ENCODE peak calls at places on chromosomes 1 and 21, in five cellular contexts. Q is uterus, G is AG04450, O is heart right ventricle, A is fibroblast of lung. M is an unnamed sample.

GRCh38 chr21:34707876-34708325 is 39.1 kb downstream of the CLIC6 start:
- DNase-seq in O (no peak), Q (no peak), G (no peak), A (no peak), M (no peak)

GRCh38 chr1:2216767-2217058 is 11.4 kb upstream of the SKI start:
- DNase-seq in G (no peak), A (no peak), Q (peak), O (no peak), M (no peak)

GRCh38 chr1:43536196-43536863 is 5.6 kb downstream of the PTPRF start:
- DNase-seq in O (no peak), G (no peak), Q (no peak), A (no peak), M (peak)

GRCh38 chr1:189657715-189658114 is 819.9 kb downstream of the BRINP3 start:
- DNase-seq in Q (no peak), G (no peak), O (no peak), A (no peak), M (no peak)

GRCh38 chr1:27658951-27659496 is 13.0 kb downstream of the IFI6 start:
- DNase-seq in A (peak), Q (no peak), O (no peak), G (no peak), M (peak)

GRCh38 chr1:93878501-93878888 is 511 bp downstream of the DNTTIP2 start:
- DNase-seq in Q (peak), O (peak), A (peak), G (no peak), M (peak)

GRCh38 chr1:14267991-14268390 is 330.5 kb upstream of the KAZN start:
- DNase-seq in O (no peak), A (peak), G (no peak), Q (no peak), M (no peak)

GRCh38 chr1:226215239-226215638 is 8.2 kb upstream of the MIXL1 start:
- DNase-seq in Q (no peak), G (no peak), O (no peak), A (no peak), M (no peak)

GRCh38 chr1:17259233-17259873 is 10.5 kb downstream of the PADI3 start:
- DNase-seq in G (no peak), A (peak), O (no peak), Q (no peak), M (peak)

GRCh38 chr1:15026114-15026483 is 127.4 kb upstream of the TMEM51 start:
- DNase-seq in Q (no peak), G (no peak), O (no peak), A (no peak), M (no peak)

GRCh38 chr21:36097427-36098230 is 27.8 kb downstream of the CBR1 start:
- DNase-seq in A (peak), Q (no peak), G (no peak), O (no peak), M (no peak)

GRCh38 chr1:19073311-19074186 is 117.1 kb upstream of the IFFO2 start:
- DNase-seq in A (no peak), Q (no peak), G (no peak), O (peak), M (no peak)

GRCh38 chr1:32724678-32725594 is 22.4 kb upstream of the SYNC start:
- DNase-seq in G (peak), Q (peak), A (peak), O (peak), M (peak)

GRCh38 chr1:21624577-21625389 is 44.4 kb downstream of the RAP1GAP start:
- DNase-seq in G (no peak), A (no peak), O (no peak), Q (no peak), M (no peak)

GRCh38 chr1:199422206-199422605 is 605.3 kb upstream of the NR5A2 start:
- DNase-seq in G (peak), O (no peak), A (peak), Q (no peak), M (no peak)

GRCh38 chr1:869499-870244 is 54.1 kb upstream of the SAMD11 start:
- DNase-seq in O (peak), G (no peak), A (peak), Q (peak), M (peak)
- H3K4me3 ChIP-seq in O (peak), G (no peak), A (no peak), Q (no peak), M (no peak)

GRCh38 chr1:98107256-98107655 is 186.4 kb upstream of the DPYD start:
- DNase-seq in O (no peak), Q (no peak), A (no peak), G (no peak), M (no peak)

GRCh38 chr1:98101364-98101763 is 180.5 kb upstream of the DPYD start:
- DNase-seq in O (no peak), Q (no peak), G (no peak), A (no peak), M (no peak)

GRCh38 chr1:98103617-98104284 is 182.9 kb upstream of the DPYD start:
- DNase-seq in G (no peak), Q (no peak), A (no peak), O (no peak), M (no peak)

GRCh38 chr1:98102369-98103030 is 181.7 kb upstream of the DPYD start:
- DNase-seq in G (no peak), O (no peak), Q (no peak), A (peak), M (no peak)

GRCh38 chr1:98104285-98104684 is 183.5 kb upstream of the DPYD start:
- DNase-seq in G (peak), O (no peak), A (peak), Q (no peak), M (no peak)
- H3K4me3 ChIP-seq in G (no peak), O (no peak), A (no peak), Q (no peak), M (no peak)

DNA sequence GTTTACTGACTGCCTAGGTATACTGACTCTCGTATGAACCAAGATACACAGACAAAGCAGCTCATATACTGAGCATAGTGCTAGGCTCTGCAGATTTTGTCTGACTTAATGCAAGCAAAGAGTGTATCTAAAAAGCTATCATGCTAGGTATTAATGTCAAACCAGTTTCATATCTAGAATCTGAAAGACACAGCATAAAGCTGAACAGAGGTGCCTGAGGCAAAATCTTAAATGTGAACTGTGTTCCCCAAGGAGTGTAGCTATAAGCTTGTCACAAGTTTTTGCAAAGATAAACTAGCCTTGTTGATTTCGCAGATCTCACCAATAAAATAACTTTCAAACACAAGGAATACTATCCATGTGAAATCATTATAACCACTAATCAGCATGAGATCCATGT is 18.1 kb downstream of the JAK1 start:
- DNase-seq in Q (no peak), O (no peak), A (no peak), G (no peak), M (no peak)
- H3K4me3 ChIP-seq in Q (no peak), O (no peak), A (no peak), G (no peak), M (no peak)

DNA sequence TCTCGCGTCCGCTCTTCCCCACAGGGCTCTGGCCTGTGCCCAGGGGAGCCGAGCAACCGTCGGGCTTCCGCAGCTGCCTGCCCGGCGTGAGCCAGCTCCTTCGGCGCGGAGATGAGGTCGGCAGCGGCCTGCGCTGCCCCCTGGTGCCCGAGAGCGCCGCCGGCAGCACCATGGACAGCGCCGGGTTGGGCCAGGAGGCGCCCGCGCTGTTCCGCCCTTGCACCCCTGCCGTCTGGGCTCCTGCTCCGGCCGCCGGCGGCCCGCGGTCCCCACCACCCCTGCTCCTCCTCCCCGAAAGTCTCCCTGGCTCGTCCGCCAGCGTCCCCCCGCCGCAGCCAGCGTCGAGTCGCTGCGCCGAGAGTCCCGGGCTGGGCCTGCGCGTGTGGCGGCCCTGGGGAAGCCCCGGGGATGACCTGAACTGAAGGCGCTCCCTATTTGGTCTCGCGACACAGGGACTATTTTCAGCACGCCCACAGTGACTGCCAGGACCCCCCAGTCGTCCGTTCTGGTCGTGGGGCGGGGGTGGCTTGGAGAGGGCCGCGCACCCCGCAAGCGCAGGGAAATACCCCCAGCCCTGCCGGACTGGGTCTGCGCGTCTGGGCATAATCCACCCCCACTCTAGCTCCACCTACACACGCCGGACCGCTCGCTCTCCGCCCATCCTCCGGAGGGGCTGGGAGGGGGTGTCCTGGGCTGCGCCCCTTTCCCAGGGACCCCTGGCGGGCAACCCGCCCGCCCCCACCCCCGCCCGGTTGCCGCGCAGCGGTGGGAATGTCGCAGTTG is 1.3 kb downstream of the HES3 start:
- DNase-seq in G (peak), A (peak), O (peak), Q (peak), M (peak)
- H3K4me3 ChIP-seq in G (no peak), A (no peak), O (peak), Q (no peak), M (no peak)

GRCh38 chr1:235643837-235644692 is 5.5 kb downstream of the GNG4 start:
- DNase-seq in Q (no peak), O (no peak), G (no peak), A (no peak), M (no peak)

GRCh38 chr1:235640580-235640979 is 9.0 kb downstream of the GNG4 start:
- DNase-seq in O (no peak), Q (no peak), G (no peak), A (no peak), M (no peak)

GRCh38 chr1:235644693-235645305 is 4.8 kb downstream of the GNG4 start:
- DNase-seq in O (no peak), G (no peak), Q (no peak), A (no peak), M (no peak)

GRCh38 chr1:235642943-235643371 is 6.6 kb downstream of the GNG4 start:
- DNase-seq in O (no peak), Q (no peak), A (no peak), G (no peak), M (no peak)

GRCh38 chr1:235642021-235642942 is 7.3 kb downstream of the GNG4 start:
- DNase-seq in O (no peak), G (no peak), A (peak), Q (no peak), M (no peak)
- H3K4me3 ChIP-seq in O (peak), G (peak), A (no peak), Q (no peak), M (no peak)

GRCh38 chr1:175364424-175365076 is 172.0 kb upstream of the KIAA0040 start:
- DNase-seq in Q (no peak), G (no peak), A (no peak), O (no peak), M (no peak)

GRCh38 chr1:175363046-175363445 is 170.5 kb upstream of the KIAA0040 start:
- DNase-seq in Q (no peak), A (no peak), O (no peak), G (no peak), M (no peak)

GRCh38 chr1:175367896-175368295 is 175.3 kb upstream of the KIAA0040 start:
- DNase-seq in Q (no peak), O (no peak), G (no peak), A (no peak), M (no peak)

GRCh38 chr1:175369696-175370095 is 177.1 kb upstream of the KIAA0040 start:
- DNase-seq in G (no peak), A (no peak), Q (no peak), O (no peak), M (no peak)

DNA sequence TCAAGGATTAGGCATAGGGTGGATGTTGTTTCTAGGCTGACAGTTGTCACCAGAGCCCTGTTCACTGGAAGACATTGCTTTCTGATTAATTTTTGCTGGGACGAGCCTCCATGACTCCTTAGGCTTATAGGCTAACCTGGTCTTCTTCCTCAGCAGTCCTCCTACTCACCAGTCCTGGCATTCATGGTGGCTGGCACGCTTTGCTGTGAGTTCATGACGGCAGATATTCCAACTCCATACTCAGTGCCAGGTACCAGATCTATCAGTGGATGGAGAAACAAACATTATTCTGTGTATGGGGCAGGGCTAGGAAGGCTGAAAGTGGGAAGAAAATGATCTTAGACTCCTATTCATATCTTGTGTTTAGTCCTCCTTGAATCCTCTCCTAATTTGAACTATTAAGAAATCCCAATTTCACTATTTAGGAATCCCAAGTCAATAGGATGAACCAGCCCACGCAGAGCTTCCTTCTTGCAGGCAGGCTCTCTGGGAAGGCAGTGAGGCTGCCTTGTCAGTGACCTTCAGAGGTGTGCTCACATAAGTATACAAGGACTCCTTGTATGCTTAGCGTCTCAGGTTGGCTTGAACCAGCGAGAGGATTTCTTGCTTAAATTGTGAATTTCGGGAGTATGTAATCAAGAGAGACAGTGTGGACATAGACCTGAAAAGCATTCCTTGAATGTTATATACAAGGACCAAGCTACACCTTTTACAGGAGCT is 174.6 kb upstream of the KIAA0040 start:
- DNase-seq in Q (no peak), G (no peak), O (no peak), A (no peak), M (no peak)
- H3K4me3 ChIP-seq in Q (no peak), G (no peak), O (no peak), A (no peak), M (no peak)

DNA sequence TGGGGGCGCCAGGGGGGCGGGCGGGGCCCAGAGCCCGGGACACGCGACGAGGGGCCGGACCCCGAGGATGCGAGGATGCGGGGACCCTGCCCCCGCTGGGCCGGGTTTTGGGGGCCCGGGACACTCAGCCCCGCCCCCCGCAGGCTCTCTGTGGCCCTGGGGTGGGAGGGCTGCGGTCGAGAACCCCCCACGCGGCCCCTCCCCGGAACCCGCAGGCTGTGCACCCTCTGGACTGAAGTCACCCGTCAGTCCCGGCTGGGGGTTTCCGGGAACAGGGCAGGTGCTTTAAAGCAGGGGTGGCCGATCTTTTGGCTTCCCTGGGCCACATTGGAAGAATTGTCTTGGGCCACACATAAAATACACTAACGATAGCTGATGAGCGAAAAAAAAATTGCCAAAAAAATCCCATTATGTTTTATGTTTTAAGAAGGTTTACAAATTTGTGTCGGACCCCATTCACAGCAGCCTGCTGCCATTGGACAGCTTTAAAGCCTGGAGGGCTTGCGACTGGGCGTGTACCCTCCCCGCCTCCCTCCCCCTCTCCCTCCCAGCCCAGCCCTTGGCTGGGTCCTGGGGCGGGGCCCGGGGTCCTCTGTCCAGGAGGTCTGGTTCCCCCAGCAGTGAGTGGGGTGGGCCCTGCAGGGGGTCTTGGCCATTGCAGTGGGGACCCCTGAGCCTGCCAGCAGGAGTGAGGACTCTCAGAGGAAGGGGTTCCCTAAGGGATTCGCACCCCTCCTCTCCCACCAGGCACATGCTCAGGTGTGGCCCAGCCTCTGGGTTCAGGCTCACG is 21.6 kb upstream of the C1orf159 start:
- DNase-seq in O (no peak), G (no peak), A (no peak), Q (no peak), M (no peak)
- H3K4me3 ChIP-seq in O (peak), G (no peak), A (no peak), Q (no peak), M (peak)

GRCh38 chr1:51425273-51425672 is 93.8 kb downstream of the EPS15 start:
- DNase-seq in O (no peak), Q (no peak), G (no peak), A (no peak), M (no peak)

GRCh38 chr1:51422367-51423097 is 92.2 kb upstream of the TTC39A start:
- DNase-seq in G (no peak), A (no peak), O (no peak), Q (no peak), M (no peak)

GRCh38 chr1:51420867-51421627 is 90.7 kb upstream of the TTC39A start:
- DNase-seq in A (no peak), G (no peak), O (no peak), Q (no peak), M (no peak)

GRCh38 chr1:51423098-51423821 is 92.9 kb upstream of the TTC39A start:
- DNase-seq in Q (no peak), G (no peak), O (no peak), A (peak), M (no peak)

GRCh38 chr1:51421961-51422360 is 91.6 kb upstream of the TTC39A start:
- DNase-seq in A (peak), O (no peak), Q (no peak), G (peak), M (no peak)
- H3K4me3 ChIP-seq in A (no peak), O (no peak), Q (no peak), G (peak), M (no peak)

DNA sequence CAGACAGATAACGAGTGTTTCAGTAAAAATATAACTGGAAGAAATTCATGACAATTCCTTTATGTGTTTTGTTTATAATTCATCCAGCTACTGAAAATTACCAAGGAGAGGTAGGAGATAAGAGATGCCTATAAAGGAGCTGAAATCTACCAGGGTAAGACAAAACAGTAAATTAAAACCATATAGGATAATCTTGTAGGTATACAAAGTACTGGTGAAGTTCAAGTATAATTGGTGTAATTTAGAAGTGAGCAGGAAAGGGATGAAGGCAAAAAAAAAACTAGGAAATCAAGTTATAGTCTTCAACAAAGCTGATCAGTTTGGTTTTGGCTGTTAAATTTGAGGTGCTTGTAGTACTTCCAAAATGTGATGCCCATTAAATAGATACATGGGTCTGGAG is 1.2 kb upstream of the WARS2 start:
- DNase-seq in G (no peak), Q (no peak), A (no peak), O (no peak), M (no peak)
- H3K4me3 ChIP-seq in G (no peak), Q (no peak), A (no peak), O (no peak), M (no peak)